ENCODE peak calls at places on chromosomes 11 and 22, in four cellular contexts. R, M, V and P are unnamed samples.

GRCh38 chr11:32094931-32095330 is 4.1 kb downstream of the RCN1 start:
- DNase-seq in R (no peak), M (no peak), V (peak; percentile 49), P (no peak)

GRCh38 chr11:12868315-12869073 is 140.6 kb upstream of the RASSF10 start:
- DNase-seq in R (no peak), M (no peak), V (peak; percentile 66), P (no peak)

GRCh38 chr11:46845440-46845739 is 690 bp downstream of the CKAP5 start:
- DNase-seq in R (no peak), M (no peak), V (peak; percentile 54), P (no peak)

GRCh38 chr11:12139144-12139881 is 28.9 kb downstream of the MICAL2 start:
- DNase-seq in R (peak; percentile 59), M (no peak), V (peak; percentile 38), P (no peak)

GRCh38 chr11:106939157-106939556 is 79.1 kb downstream of the GUCY1A2 start:
- DNase-seq in R (no peak), M (no peak), V (no peak), P (no peak)

GRCh38 chr11:44899959-44900358 is 50.7 kb downstream of the TP53I11 start:
- DNase-seq in R (peak; percentile 64), M (no peak), V (peak; percentile 57), P (peak; percentile 53)

GRCh38 chr22:27213291-27213690 is 555.9 kb downstream of the MIAT start:
- DNase-seq in R (peak; percentile 41), M (no peak), V (peak; percentile 39), P (no peak)

GRCh38 chr11:95596011-95596489 is 193.5 kb downstream of the FAM76B start:
- DNase-seq in R (peak; percentile 79), M (no peak), V (peak; percentile 73), P (no peak)